ENCODE peak calls at places on chromosomes 16 and 17, in seven cellular contexts. B is mucosa of descending colon, I is Peyer's patch, R is A673, H is fibroblast of mammary gland, N is lung, E is uterus. K is an unnamed sample.

GRCh38 chr17:58300336-58300735 is 19.6 kb upstream of the MPO start:
- DNase-seq in E (no peak), B (no peak), H (no peak), N (no peak), R (no peak), I (no peak), K (no peak)

GRCh38 chr16:89921131-89921698 is 1.9 kb upstream of the TUBB3 start:
- DNase-seq in R (no peak), I (peak; percentile 43), H (no peak), N (no peak), B (peak; percentile 48), E (no peak), K (no peak)

GRCh38 chr17:3681565-3681964 is 13.0 kb downstream of the EMC6 start:
- DNase-seq in N (no peak), R (no peak), I (no peak), H (no peak), E (no peak), B (no peak), K (no peak)

GRCh38 chr17:36459601-36460000 is 26.9 kb upstream of the ZNHIT3 start:
- DNase-seq in H (no peak), E (no peak), N (no peak), B (no peak), R (no peak), I (no peak), K (no peak)

GRCh38 chr17:29388937-29389336 is 1.2 kb upstream of the TAOK1 start:
- DNase-seq in H (no peak), E (no peak), N (no peak), I (no peak), B (peak; percentile 62), R (no peak), K (no peak)

GRCh38 chr17:39617446-39618251 is 9.1 kb upstream of the PPP1R1B start:
- DNase-seq in H (peak; percentile 20), N (peak; percentile 67), E (peak; percentile 37), R (peak; percentile 60), I (peak; percentile 88), B (peak; percentile 85), K (no peak)

GRCh38 chr17:40582328-40582901 is 17.1 kb upstream of the CCR7 start:
- DNase-seq in N (peak; percentile 47), B (peak; percentile 90), I (no peak), E (peak; percentile 64), H (no peak), R (no peak), K (no peak)

GRCh38 chr17:30232015-30232821 is 3.3 kb downstream of the SLC6A4 start:
- DNase-seq in N (no peak), B (no peak), I (no peak), E (no peak), R (no peak), H (no peak), K (no peak)

GRCh38 chr17:9467518-9467917 is 108.1 kb downstream of the STX8 start:
- DNase-seq in B (no peak), E (no peak), H (no peak), R (no peak), I (no peak), N (no peak), K (no peak)

GRCh38 chr16:15672514-15673167 is 22.6 kb downstream of the NDE1 start:
- DNase-seq in H (peak; percentile 99), B (peak; percentile 90), E (peak; percentile 98), R (peak; percentile 93), N (peak; percentile 87), I (peak; percentile 65), K (peak; percentile 98)

GRCh38 chr17:11282586-11282985 is 41.6 kb downstream of the SHISA6 start:
- DNase-seq in B (no peak), H (no peak), R (no peak), E (no peak), I (no peak), N (no peak), K (no peak)

GRCh38 chr16:11105038-11105903 is 150.7 kb downstream of the SOCS1 start:
- DNase-seq in N (peak; percentile 52), I (peak; percentile 43), R (peak; percentile 95), B (no peak), H (peak; percentile 94), E (peak; percentile 61), K (peak; percentile 96)

GRCh38 chr17:68462381-68463210 is 5.3 kb upstream of the WIPI1 start:
- DNase-seq in I (peak; percentile 50), E (peak; percentile 72), H (peak; percentile 88), N (peak; percentile 74), B (no peak), R (peak; percentile 90), K (peak; percentile 91)

GRCh38 chr16:8867483-8868271 is 1.1 kb downstream of the CARHSP1 start:
- DNase-seq in E (peak; percentile 62), B (peak; percentile 81), H (no peak), R (peak; percentile 53), N (peak; percentile 54), I (peak; percentile 77), K (peak; percentile 47)

GRCh38 chr17:58516644-58517377 is 2.4 kb upstream of the MTMR4 start:
- DNase-seq in R (no peak), I (peak; percentile 82), H (no peak), B (no peak), E (no peak), N (no peak), K (no peak)

GRCh38 chr16:74723224-74723623 is 22.6 kb upstream of the MLKL start:
- DNase-seq in B (no peak), N (no peak), R (no peak), I (peak; percentile 29), H (no peak), E (no peak), K (no peak)

GRCh38 chr17:68777243-68777855 is 176.2 kb upstream of the FAM20A start:
- DNase-seq in B (no peak), R (peak; percentile 97), H (peak; percentile 94), I (no peak), E (peak; percentile 72), N (no peak), K (peak; percentile 85)

GRCh38 chr16:35931722-35932121 is 2472.3 kb downstream of the TP53TG3F start:
- DNase-seq in B (no peak), N (no peak), H (no peak), R (no peak), I (no peak), E (no peak), K (no peak)

GRCh38 chr16:57723170-57723569 is 12.4 kb upstream of the KATNB1 start:
- DNase-seq in H (peak; percentile 12), I (peak; percentile 24), R (no peak), E (no peak), B (no peak), N (no peak), K (peak; percentile 28)

GRCh38 chr17:74373838-74374606 is 6.7 kb downstream of the GPR142 start:
- DNase-seq in B (no peak), H (no peak), E (no peak), R (no peak), I (peak; percentile 67), N (no peak), K (no peak)

GRCh38 chr17:27551701-27552466 is 79.1 kb upstream of the LGALS9 start:
- DNase-seq in E (no peak), I (peak; percentile 66), N (no peak), R (no peak), H (no peak), B (no peak), K (peak; percentile 39)

GRCh38 chr16:24730914-24731313 is 1.5 kb downstream of the TNRC6A start:
- DNase-seq in R (no peak), E (no peak), B (no peak), I (no peak), H (no peak), N (no peak), K (no peak)
- H3K4me3 ChIP-seq in R (peak overlapping the region; percentile 78), E (peak overlapping the region; percentile 96), B (no peak overlapping the region), I (peak overlapping the region; percentile 54), H (peak overlapping the region; percentile 96), N (no peak overlapping the region), K (peak overlapping the region; percentile 87)

GRCh38 chr16:48611329-48612137 is 1.6 kb upstream of the N4BP1 start:
- DNase-seq in I (peak; percentile 65), B (peak; percentile 84), R (no peak), E (no peak), N (no peak), H (no peak), K (no peak)

GRCh38 chr16:48608452-48608851 is 1.5 kb downstream of the N4BP1 start:
- DNase-seq in R (no peak), I (no peak), E (no peak), B (no peak), H (peak; percentile 46), N (no peak), K (no peak)

GRCh38 chr16:48607056-48607825 is 2.7 kb downstream of the N4BP1 start:
- DNase-seq in H (peak; percentile 68), N (peak; percentile 74), E (no peak), I (no peak), R (no peak), B (no peak), K (peak; percentile 51)

GRCh38 chr16:48608871-48609452 is 1.0 kb downstream of the N4BP1 start:
- DNase-seq in R (no peak), H (no peak), B (no peak), I (no peak), N (no peak), E (peak; percentile 26), K (no peak)

DNA sequence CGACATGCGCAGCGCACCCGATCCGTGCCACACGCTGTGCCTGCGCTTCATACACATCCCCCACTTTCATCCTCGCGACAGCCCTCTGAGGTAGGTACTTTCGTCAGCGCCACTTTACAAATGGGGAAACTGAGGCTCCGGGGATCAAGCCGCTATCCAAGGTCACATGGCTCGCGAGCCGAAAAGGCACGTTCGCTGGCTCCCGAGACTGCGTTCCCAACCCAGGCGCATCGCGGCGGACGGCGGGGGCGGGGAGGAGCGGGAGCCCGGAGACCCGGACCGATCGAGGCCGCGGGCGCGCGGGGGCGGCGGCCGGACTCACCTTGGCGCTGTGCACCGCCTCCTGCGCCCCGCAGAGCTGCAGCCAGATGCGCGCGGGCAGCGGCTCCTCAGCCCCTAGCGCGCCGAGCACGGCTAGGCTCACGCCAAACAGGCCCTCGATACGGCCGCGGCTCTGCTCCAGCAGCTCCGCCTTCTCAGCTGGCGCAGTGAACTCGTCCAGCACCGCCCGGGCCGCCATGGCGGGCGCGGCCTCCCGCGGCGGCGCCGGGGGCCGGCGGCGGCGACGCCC is 442 bp downstream of the N4BP1 start:
- DNase-seq in I (peak; percentile 58), N (peak; percentile 55), H (peak; percentile 44), E (peak; percentile 53), B (peak; percentile 80), R (peak; percentile 41), K (peak; percentile 51)
- TF ChIP-seq CTCF in I (no peak), N (no peak), H (no peak), E (no peak), B (no peak), R (no peak), K (no peak)

GRCh38 chr17:78252701-78253635 is 21.5 kb downstream of the TMEM235 start:
- DNase-seq in H (no peak), N (no peak), R (no peak), B (no peak), E (no peak), I (no peak), K (no peak)
- H3K4me3 ChIP-seq in H (no peak overlapping the region), N (no peak overlapping the region), R (no peak overlapping the region), B (no peak overlapping the region), E (no peak overlapping the region), I (no peak overlapping the region), K (no peak overlapping the region)

GRCh38 chr16:81900456-81900855 is 110.8 kb downstream of the SDR42E1 start:
- DNase-seq in E (no peak), N (no peak), B (no peak), R (no peak), H (no peak), I (no peak), K (no peak)
- TF ChIP-seq CTCF in E (no peak), N (no peak), B (no peak), R (no peak), H (no peak), I (no peak), K (no peak)

GRCh38 chr17:1573932-1574696 is 11.5 kb upstream of the PITPNA start:
- DNase-seq in E (peak; percentile 81), N (peak; percentile 87), B (peak; percentile 89), H (peak; percentile 71), R (peak; percentile 73), I (peak; percentile 91), K (peak; percentile 82)
- H3K4me3 ChIP-seq in E (no peak overlapping the region), N (no peak overlapping the region), B (no peak overlapping the region), H (no peak overlapping the region), R (no peak overlapping the region), I (no peak overlapping the region), K (no peak overlapping the region)

K was measured in choroid plexus epithelial cell.